ENCODE peak calls at places on chromosomes 6 and 20, in six cellular contexts. D is NCI-H2081, E is EL, I is GM03348, T is ELF-1, C is activated T-helper 1 cell treated with Interleukin-2 at 50 U/mL for 16 hours. Y is an unnamed sample.

GRCh38 chr6:134074151-134074712 is 21.8 kb upstream of the SLC2A12 start:
- DNase-seq in D (peak), E (no peak), I (no peak), T (peak), C (no peak), Y (peak)

GRCh38 chr20:62897666-62898065 is 28.6 kb downstream of the DIDO1 start:
- DNase-seq in D (no peak), E (no peak), I (no peak), T (no peak), C (no peak), Y (peak)

GRCh38 chr20:60921021-60921622 is 330.9 kb upstream of the CDH4 start:
- DNase-seq in D (no peak), E (peak), I (no peak), T (peak), C (no peak), Y (peak)

GRCh38 chr6:39599341-39599740 is 125.9 kb downstream of the KIF6 start:
- DNase-seq in D (no peak), E (no peak), I (no peak), T (no peak), C (no peak), Y (no peak)

GRCh38 chr6:87921034-87921433 is 126.6 kb upstream of the SPACA1 start:
- DNase-seq in D (no peak), E (no peak), I (no peak), T (no peak), C (no peak), Y (no peak)

GRCh38 chr6:31701666-31702420 is 1.3 kb downstream of the ABHD16A start:
- DNase-seq in D (peak), E (peak), I (peak), T (no peak), C (no peak), Y (no peak)

GRCh38 chr20:2234788-2235187 is 61.0 kb upstream of the TGM3 start:
- DNase-seq in D (peak), E (no peak), I (no peak), T (peak), C (no peak), Y (peak)

GRCh38 chr20:38032585-38033329 is 499 bp downstream of the TTI1 start:
- DNase-seq in D (peak), E (no peak), I (no peak), T (no peak), C (no peak), Y (no peak)

GRCh38 chr6:77290798-77291197 is 172.5 kb downstream of the HTR1B start:
- DNase-seq in D (no peak), E (peak), I (no peak), T (no peak), C (no peak), Y (no peak)

GRCh38 chr6:98054453-98054852 is 771.4 kb upstream of the MMS22L start:
- DNase-seq in D (no peak), E (no peak), I (peak), T (no peak), C (no peak), Y (no peak)

GRCh38 chr6:121760640-121761213 is 325.3 kb downstream of the GJA1 start:
- DNase-seq in D (no peak), E (no peak), I (no peak), T (peak), C (no peak), Y (no peak)

GRCh38 chr6:21899708-21900107 is 306.2 kb downstream of the SOX4 start:
- DNase-seq in D (no peak), E (no peak), I (no peak), T (no peak), C (no peak), Y (no peak)

GRCh38 chr6:45923831-45924391 is 91.7 kb downstream of the CLIC5 start:
- DNase-seq in D (no peak), E (peak), I (peak), T (no peak), C (no peak), Y (no peak)

GRCh38 chr6:4973972-4974885 is 29.6 kb downstream of the RPP40 start:
- DNase-seq in D (peak), E (peak), I (peak), T (peak), C (no peak), Y (peak)

GRCh38 chr20:30811896-30812671 is 445.4 kb upstream of the DEFB115 start:
- DNase-seq in D (peak), E (peak), I (peak), T (peak), C (no peak), Y (peak)

GRCh38 chr6:139708342-139709199 is 334.1 kb upstream of the CITED2 start:
- DNase-seq in D (no peak), E (peak), I (peak), T (peak), C (no peak), Y (no peak)

GRCh38 chr20:63520594-63520938 is at the start of gene PPDPF:
- DNase-seq in D (peak), E (peak), I (peak), T (no peak), C (peak), Y (peak)

GRCh38 chr6:143449731-143450452 is 603 bp downstream of the ADAT2 start:
- DNase-seq in D (peak), E (peak), I (peak), T (peak), C (no peak), Y (no peak)

GRCh38 chr20:17835240-17835940 is 133.2 kb downstream of the SNX5 start:
- DNase-seq in D (no peak), E (peak), I (peak), T (peak), C (no peak), Y (no peak)

GRCh38 chr6:134873500-134874388 is 76.2 kb downstream of the ALDH8A1 start:
- DNase-seq in D (no peak), E (no peak), I (no peak), T (no peak), C (peak), Y (no peak)

GRCh38 chr20:51022803-51023616 is at the start of gene KCNG1:
- DNase-seq in D (peak), E (peak), I (peak), T (peak), C (no peak), Y (peak)

GRCh38 chr6:153872946-153873345 is 166.1 kb upstream of the OPRM1 start:
- DNase-seq in D (no peak), E (no peak), I (no peak), T (no peak), C (no peak), Y (no peak)

GRCh38 chr20:35700625-35701148 is 1.5 kb downstream of the ROMO1 start:
- DNase-seq in D (no peak), E (no peak), I (peak), T (no peak), C (no peak), Y (no peak)

GRCh38 chr6:170023620-170024521 is 267.0 kb downstream of the DLL1 start:
- DNase-seq in D (no peak), E (no peak), I (no peak), T (no peak), C (no peak), Y (no peak)

GRCh38 chr6:43172127-43173007 is 1.3 kb downstream of the SRF start:
- DNase-seq in D (peak), E (peak), I (peak), T (peak), C (peak), Y (peak)

GRCh38 chr6:2876210-2877056 is 26.7 kb downstream of the SERPINB9 start:
- DNase-seq in D (no peak), E (peak), I (peak), T (peak), C (no peak), Y (peak)

GRCh38 chr6:36313628-36313895 is 23.1 kb downstream of the BNIP5 start:
- DNase-seq in D (no peak), E (no peak), I (no peak), T (no peak), C (no peak), Y (no peak)

GRCh38 chr6:143337201-143337949 is 113.1 kb downstream of the ADAT2 start:
- DNase-seq in D (no peak), E (no peak), I (no peak), T (peak), C (peak), Y (peak)

GRCh38 chr20:63167026-63167917 is 48.7 kb downstream of the YTHDF1 start:
- DNase-seq in D (no peak), E (no peak), I (peak), T (no peak), C (no peak), Y (peak)

GRCh38 chr6:89352329-89353117 is at the start of gene UBE2J1:
- DNase-seq in D (peak), E (peak), I (peak), T (peak), C (peak), Y (peak)

GRCh38 chr6:40796280-40797223 is 209.4 kb upstream of the LRFN2 start:
- DNase-seq in D (no peak), E (peak), I (peak), T (no peak), C (no peak), Y (no peak)

GRCh38 chr6:31122803-31123706 is 2.8 kb upstream of the CDSN start:
- DNase-seq in D (no peak), E (peak), I (peak), T (no peak), C (no peak), Y (peak)

GRCh38 chr6:150372051-150372450 is 3.2 kb downstream of the IYD start:
- DNase-seq in D (no peak), E (no peak), I (no peak), T (no peak), C (no peak), Y (no peak)

GRCh38 chr6:156598316-156598715 is 178.9 kb upstream of the ARID1B start:
- DNase-seq in D (no peak), E (no peak), I (no peak), T (peak), C (no peak), Y (no peak)

GRCh38 chr6:138678168-138678567 is 95.4 kb upstream of the CCDC28A start:
- DNase-seq in D (no peak), E (no peak), I (no peak), T (no peak), C (no peak), Y (no peak)

GRCh38 chr20:23425129-23425528 is 3.8 kb upstream of the NAPB start:
- DNase-seq in D (no peak), E (no peak), I (no peak), T (no peak), C (no peak), Y (no peak)